ENCODE peak calls at places on chromosomes 13 and 19, in four cellular contexts. M, I, N and X are unnamed samples.

GRCh38 chr13:52010890-52011689 is at the start of gene ATP7B:
- DNase-seq in M (peak; percentile 62), I (peak; percentile 28), N (no peak), X (peak; percentile 1)

GRCh38 chr13:78604782-78605611 is 1.6 kb upstream of the POU4F1 start:
- DNase-seq in M (peak; percentile 79), I (no peak), N (no peak), X (no peak)

GRCh38 chr19:35786299-35787160 is 11.2 kb downstream of the ARHGAP33 start:
- DNase-seq in M (no peak), I (no peak), N (no peak), X (no peak)

GRCh38 chr19:29812080-29812880 is 489 bp downstream of the CCNE1 start:
- DNase-seq in M (no peak), I (peak; percentile 13), N (no peak), X (peak; percentile 8)

GRCh38 chr13:66071608-66072007 is 1158.5 kb downstream of the PCDH9 start:
- DNase-seq in M (no peak), I (no peak), N (no peak), X (no peak)

GRCh38 chr13:112250788-112251445 is 125.2 kb upstream of the SPACA7 start:
- DNase-seq in M (no peak), I (no peak), N (no peak), X (no peak)

GRCh38 chr13:51818771-51819511 is 15.0 kb upstream of the DHRS12 start:
- DNase-seq in M (no peak), I (no peak), N (no peak), X (no peak)

GRCh38 chr19:54459282-54460229 is 4.0 kb downstream of the LENG9 start:
- DNase-seq in M (no peak), I (no peak), N (no peak), X (no peak)

GRCh38 chr19:57302727-57303401 is 17.4 kb upstream of the ZNF543 start:
- DNase-seq in M (no peak), I (no peak), N (no peak), X (no peak)

GRCh38 chr13:95137096-95137495 is 164.2 kb downstream of the ABCC4 start:
- DNase-seq in M (no peak), I (no peak), N (no peak), X (no peak)

GRCh38 chr19:10412257-10412977 is 7.9 kb upstream of the PDE4A start:
- DNase-seq in M (no peak), I (no peak), N (no peak), X (no peak)

GRCh38 chr13:30872195-30872594 is 33.9 kb upstream of the MEDAG start:
- DNase-seq in M (no peak), I (no peak), N (no peak), X (no peak)
- H3K27ac ChIP-seq in M (no peak overlapping the region), I (no peak overlapping the region), N (peak overlapping the region; percentile 59), X (no peak overlapping the region)

GRCh38 chr19:8146877-8147575 is 2.4 kb downstream of the FBN3 start:
- DNase-seq in M (no peak), I (no peak), N (no peak), X (no peak)

GRCh38 chr19:8141726-8142524 is 7.5 kb downstream of the FBN3 start:
- DNase-seq in M (no peak), I (no peak), N (no peak), X (no peak)

GRCh38 chr19:8145969-8146368 is 3.4 kb downstream of the FBN3 start:
- DNase-seq in M (peak; percentile 89), I (no peak), N (no peak), X (no peak)

GRCh38 chr19:8143041-8143440 is 6.4 kb downstream of the FBN3 start:
- DNase-seq in M (no peak), I (no peak), N (no peak), X (no peak)

GRCh38 chr19:8144273-8144672 is 5.1 kb downstream of the FBN3 start:
- DNase-seq in M (no peak), I (no peak), N (no peak), X (no peak)
- H3K27me3 ChIP-seq in M (no peaks in the 10 kb centered on the region), I (peaks cover 6% of the 10 kb centered on the region), N (no peaks in the 10 kb centered on the region), X (peaks cover 9% of the 10 kb centered on the region)

DNA sequence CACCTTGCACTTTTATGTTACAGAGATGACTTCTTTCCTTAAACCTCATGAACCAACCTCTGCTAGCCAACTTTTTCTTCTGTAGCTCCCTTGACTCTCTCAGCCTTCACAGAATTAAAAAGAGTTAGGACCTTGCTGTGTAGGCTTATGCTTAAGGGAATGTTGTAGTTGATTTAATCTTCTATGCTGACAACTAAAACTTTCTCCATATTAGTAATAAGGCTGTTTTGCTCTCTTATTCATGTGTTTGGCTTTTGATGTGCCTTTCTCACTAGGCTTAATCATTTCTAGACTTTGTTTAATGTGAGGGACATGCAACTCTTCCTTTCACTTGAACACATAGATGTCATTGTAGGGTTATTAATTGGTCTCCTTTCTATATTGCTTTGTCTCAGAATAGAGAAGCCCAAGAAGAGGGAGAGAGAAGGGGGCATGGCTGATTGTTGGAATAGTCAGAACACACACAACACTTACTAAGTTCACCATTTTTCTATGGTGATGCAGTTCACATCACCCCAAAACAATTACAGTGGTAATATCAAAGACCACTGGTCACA is 509.5 kb downstream of the UQCRFS1 start:
- DNase-seq in M (no peak), I (no peak), N (no peak), X (no peak)
- H3K27ac ChIP-seq in M (no peak overlapping the region), I (no peak overlapping the region), N (no peak overlapping the region), X (no peak overlapping the region)

GRCh38 chr13:45554604-45555109 is 60.9 kb downstream of the ERICH6B start:
- DNase-seq in M (no peak), I (no peak), N (no peak), X (no peak)
- H3K27me3 ChIP-seq in M (no peaks in the 10 kb centered on the region), I (no peaks in the 10 kb centered on the region), N (no peaks in the 10 kb centered on the region), X (no peaks in the 10 kb centered on the region)

GRCh38 chr13:44814144-44814543 is 175.1 kb downstream of the NUFIP1 start:
- DNase-seq in M (no peak), I (no peak), N (no peak), X (no peak)
- H3K27ac ChIP-seq in M (no peak overlapping the region), I (no peak overlapping the region), N (no peak overlapping the region), X (no peak overlapping the region)